ENCODE peak calls at places on chromosomes 11 and 22, in five cellular contexts. M is fibroblast of villous mesenchyme, H is pancreas, R is OCI-LY7, K is fibroblast of the aortic adventitia. S is an unnamed sample.

GRCh38 chr22:37674951-37675929 is at the start of gene LGALS1:
- DNase-seq in M (peak), H (peak), R (peak), K (peak), S (peak)

GRCh38 chr11:7572001-7572712 is 58.4 kb downstream of the PPFIBP2 start:
- DNase-seq in M (no peak), H (no peak), R (no peak), K (no peak), S (no peak)

GRCh38 chr22:21000215-21000986 is 1.5 kb downstream of the THAP7 start:
- DNase-seq in M (no peak), H (peak), R (no peak), K (peak), S (no peak)

GRCh38 chr11:12235549-12235944 is 125.2 kb downstream of the MICAL2 start:
- DNase-seq in M (peak), H (no peak), R (no peak), K (no peak), S (no peak)

GRCh38 chr22:43060213-43060612 is 29.0 kb downstream of the TTLL1 start:
- DNase-seq in M (peak), H (peak), R (peak), K (peak), S (no peak)

GRCh38 chr11:108551653-108552462 is 41.7 kb downstream of the EXPH5 start:
- DNase-seq in M (peak), H (no peak), R (no peak), K (no peak), S (no peak)

GRCh38 chr11:27444801-27445215 is 27.8 kb downstream of the LGR4 start:
- DNase-seq in M (no peak), H (no peak), R (no peak), K (no peak), S (no peak)

GRCh38 chr22:45645150-45645525 is 26.5 kb upstream of the ATXN10 start:
- DNase-seq in M (no peak), H (no peak), R (no peak), K (no peak), S (no peak)

GRCh38 chr11:118171274-118172062 is 5.0 kb downstream of the SCN2B start:
- DNase-seq in M (peak), H (peak), R (peak), K (peak), S (peak)

GRCh38 chr11:63847363-63847762 is 8.5 kb downstream of the MARK2 start:
- DNase-seq in M (no peak), H (no peak), R (no peak), K (no peak), S (no peak)

GRCh38 chr22:37741312-37741795 is 44.5 kb downstream of the TRIOBP start:
- DNase-seq in M (peak), H (no peak), R (no peak), K (peak), S (peak)

GRCh38 chr11:58919561-58919960 is 19.7 kb upstream of the GLYATL1 start:
- DNase-seq in M (no peak), H (no peak), R (no peak), K (peak), S (no peak)

GRCh38 chr11:110161061-110161460 is 67.9 kb downstream of the ZC3H12C start:
- DNase-seq in M (no peak), H (no peak), R (no peak), K (no peak), S (no peak)

GRCh38 chr11:296976-297665 is 2.2 kb downstream of the IFITM5 start:
- DNase-seq in M (no peak), H (peak), R (no peak), K (peak), S (peak)

GRCh38 chr11:36041988-36042606 is 98.2 kb downstream of the LDLRAD3 start:
- DNase-seq in M (peak), H (no peak), R (no peak), K (peak), S (no peak)

GRCh38 chr11:11810764-11811726 is 30.7 kb upstream of the USP47 start:
- DNase-seq in M (no peak), H (no peak), R (no peak), K (no peak), S (no peak)

GRCh38 chr22:26529345-26529744 is 17.1 kb upstream of the TFIP11 start:
- DNase-seq in M (peak), H (no peak), R (no peak), K (no peak), S (no peak)

GRCh38 chr11:108012139-108012725 is 3.5 kb downstream of the CUL5 start:
- DNase-seq in M (no peak), H (no peak), R (no peak), K (no peak), S (no peak)

GRCh38 chr11:123494195-123495050 is 64.4 kb downstream of the GRAMD1B start:
- DNase-seq in M (no peak), H (no peak), R (no peak), K (peak), S (no peak)

GRCh38 chr11:119664063-119664572 is 64.9 kb downstream of the NECTIN1 start:
- DNase-seq in M (no peak), H (peak), R (no peak), K (no peak), S (no peak)

GRCh38 chr11:104365676-104366075 is 201.7 kb upstream of the PDGFD start:
- DNase-seq in M (no peak), H (no peak), R (no peak), K (no peak), S (no peak)

GRCh38 chr22:39212721-39213376 is 31.9 kb downstream of the PDGFB start:
- DNase-seq in M (peak), H (peak), R (no peak), K (peak), S (no peak)

GRCh38 chr11:83156150-83156995 is 558 bp upstream of the PCF11 start:
- DNase-seq in M (peak), H (peak), R (peak), K (peak), S (peak)

GRCh38 chr22:19105867-19106802 is 16.1 kb downstream of the DGCR2 start:
- DNase-seq in M (no peak), H (peak), R (peak), K (no peak), S (peak)

GRCh38 chr11:67631427-67631826 is 1.7 kb upstream of the NUDT8 start:
- DNase-seq in M (no peak), H (peak), R (no peak), K (no peak), S (no peak)

GRCh38 chr11:67630943-67631331 is 1.2 kb upstream of the NUDT8 start:
- DNase-seq in M (no peak), H (no peak), R (no peak), K (no peak), S (peak)

GRCh38 chr11:67631853-67632174 is 2.1 kb upstream of the NUDT8 start:
- DNase-seq in M (no peak), H (no peak), R (no peak), K (no peak), S (no peak)

GRCh38 chr11:67632982-67633755 is 3.4 kb upstream of the NUDT8 start:
- DNase-seq in M (no peak), H (no peak), R (no peak), K (no peak), S (peak)

GRCh38 chr11:67632175-67632981 is 2.6 kb upstream of the NUDT8 start:
- DNase-seq in M (no peak), H (peak), R (no peak), K (no peak), S (no peak)
- H3K4me3 ChIP-seq in M (no peak), H (no peak), R (no peak), K (no peak), S (no peak)

GRCh38 chr11:2988361-2988762 is 3.8 kb downstream of the NAP1L4 start:
- DNase-seq in M (peak), H (no peak), R (no peak), K (no peak), S (no peak)
- H3K4me3 ChIP-seq in M (peak), H (no peak), R (peak), K (peak), S (peak)

DNA sequence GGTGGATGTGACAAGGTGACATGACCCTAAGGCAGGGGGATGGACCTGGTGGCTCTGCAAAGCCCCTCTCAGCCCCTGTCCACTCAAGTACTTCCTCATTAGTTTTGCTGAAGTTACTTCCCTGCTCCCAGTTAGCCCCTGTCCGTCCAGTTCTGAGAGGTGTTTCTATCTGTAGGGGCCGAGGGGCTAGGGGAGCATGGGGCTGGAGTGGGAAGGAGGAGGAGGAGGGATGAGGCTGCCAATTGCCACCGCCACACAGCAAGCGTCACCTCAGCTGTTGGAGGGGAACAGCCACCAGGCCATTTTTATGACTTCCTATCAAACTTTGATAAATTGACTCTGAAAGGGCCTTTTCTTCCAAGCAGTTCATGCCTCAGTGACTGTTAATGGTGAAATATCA is 136.8 kb downstream of the ST3GAL4 start:
- DNase-seq in M (no peak), H (no peak), R (no peak), K (no peak), S (peak)
- H3K4me3 ChIP-seq in M (no peak), H (no peak), R (no peak), K (no peak), S (no peak)

DNA sequence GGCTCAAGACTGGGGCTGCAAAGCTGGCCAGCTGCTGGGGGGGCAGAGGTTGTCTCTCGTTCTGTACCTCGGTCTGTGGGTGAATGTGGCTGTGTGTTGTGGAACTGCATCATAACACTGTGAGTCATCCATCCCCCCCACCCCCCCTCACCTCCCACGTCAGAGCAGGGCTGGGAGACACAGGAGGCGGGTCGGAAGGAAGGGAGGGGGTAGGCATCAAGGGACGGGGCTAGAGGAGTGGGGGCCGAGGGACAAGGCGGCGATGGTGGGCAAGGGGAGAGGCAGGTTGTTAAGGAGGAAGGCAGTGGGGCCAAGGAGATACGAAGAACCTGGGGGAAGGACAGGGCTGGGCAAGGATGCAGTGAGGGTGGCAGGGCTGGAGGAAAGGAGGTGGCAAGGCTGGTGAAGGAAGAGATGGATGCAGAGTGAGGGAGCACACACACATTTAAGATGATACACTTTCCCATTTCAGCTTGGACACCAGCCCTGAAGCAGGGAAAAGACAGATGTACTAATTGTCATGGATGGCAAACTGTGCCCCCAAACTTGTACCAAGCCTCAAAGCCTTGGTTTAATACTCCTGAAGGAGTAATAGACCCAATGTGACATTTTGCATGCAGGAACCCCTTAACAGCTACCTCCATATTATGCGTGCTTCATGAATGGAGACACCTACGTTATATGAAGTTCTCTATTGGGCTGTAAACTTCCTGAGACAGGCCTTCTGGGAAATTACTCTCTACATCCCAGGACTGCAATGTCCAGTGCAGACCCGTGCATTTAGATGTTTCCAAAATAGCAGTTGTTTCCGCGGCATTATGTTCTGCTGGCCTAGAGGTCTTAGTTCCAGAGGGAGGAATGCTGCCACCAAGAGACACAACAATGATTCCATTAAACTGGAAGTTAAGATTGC is at the start of gene YPEL4:
- DNase-seq in M (peak), H (no peak), R (peak), K (peak), S (peak)
- H3K4me3 ChIP-seq in M (peak), H (no peak), R (peak), K (peak), S (peak)

GRCh38 chr22:36467946-36468345 is 13.5 kb downstream of the TXN2 start:
- DNase-seq in M (peak), H (no peak), R (no peak), K (peak), S (no peak)
- H3K4me3 ChIP-seq in M (no peak), H (no peak), R (no peak), K (no peak), S (no peak)